ENCODE peak calls at places on chromosomes 12 and 14, in seven cellular contexts. Y is lung; V is caudate nucleus; D is transverse colon; S is fibroblast of lung; M is CD4-positive, CD25-positive, alpha-beta regulatory T cell; B is SK-N-SH. L is an unnamed sample.

GRCh38 chr14:24876996-24877395 is 173.0 kb downstream of the STXBP6 start:
- DNase-seq in Y (no peak), V (no peak), D (no peak), S (no peak), M (no peak), B (no peak), L (no peak)

GRCh38 chr12:122917508-122918227 is 21.7 kb upstream of the VPS37B start:
- DNase-seq in Y (peak; percentile 70), V (no peak), D (peak; percentile 77), S (peak; percentile 72), M (no peak), B (no peak), L (peak; percentile 68)

GRCh38 chr14:68968721-68969120 is 10.4 kb downstream of the ACTN1 start:
- DNase-seq in Y (no peak), V (no peak), D (no peak), S (no peak), M (no peak), B (no peak), L (no peak)

GRCh38 chr12:113062502-113063395 is 6.2 kb downstream of the DTX1 start:
- DNase-seq in Y (no peak), V (no peak), D (no peak), S (no peak), M (no peak), B (peak; percentile 23), L (no peak)

GRCh38 chr14:61570961-61571299 is 124.4 kb upstream of the HIF1A start:
- DNase-seq in Y (no peak), V (no peak), D (no peak), S (no peak), M (no peak), B (no peak), L (no peak)

GRCh38 chr14:77158175-77158908 is 16.8 kb upstream of the ZDHHC22 start:
- DNase-seq in Y (no peak), V (peak; percentile 87), D (no peak), S (peak; percentile 76), M (no peak), B (peak; percentile 76), L (peak; percentile 40)

GRCh38 chr12:51970904-51971646 is 19.6 kb downstream of the ACVR1B start:
- DNase-seq in Y (no peak), V (no peak), D (peak; percentile 24), S (peak; percentile 83), M (no peak), B (peak; percentile 57), L (peak; percentile 87)

GRCh38 chr12:47808574-47809380 is 10.9 kb downstream of the HDAC7 start:
- DNase-seq in Y (no peak), V (no peak), D (peak; percentile 38), S (no peak), M (peak; percentile 36), B (no peak), L (peak; percentile 35)

GRCh38 chr12:10016881-10017280 is 6.5 kb downstream of the CLEC12B start:
- DNase-seq in Y (no peak), V (no peak), D (no peak), S (peak; percentile 35), M (no peak), B (no peak), L (peak; percentile 16)

GRCh38 chr12:131222271-131223139 is 268.8 kb downstream of the ADGRD1 start:
- DNase-seq in Y (no peak), V (no peak), D (no peak), S (no peak), M (no peak), B (no peak), L (no peak)

GRCh38 chr12:97493729-97494128 is 31.1 kb downstream of the RMST start:
- DNase-seq in Y (no peak), V (no peak), D (no peak), S (no peak), M (no peak), B (no peak), L (no peak)

GRCh38 chr12:62631531-62632520 is 165.2 kb downstream of the MON2 start:
- DNase-seq in Y (peak; percentile 41), V (peak; percentile 20), D (peak; percentile 61), S (peak; percentile 91), M (no peak), B (peak; percentile 89), L (peak; percentile 44)

GRCh38 chr12:96241484-96242256 is 47.5 kb downstream of the ELK3 start:
- DNase-seq in Y (no peak), V (no peak), D (peak; percentile 42), S (peak; percentile 80), M (peak; percentile 63), B (no peak), L (no peak)

GRCh38 chr14:102811971-102812370 is 34.7 kb downstream of the TRAF3 start:
- DNase-seq in Y (no peak), V (no peak), D (no peak), S (no peak), M (no peak), B (no peak), L (no peak)

GRCh38 chr14:70121521-70121920 is 67.2 kb downstream of the SLC8A3 start:
- DNase-seq in Y (no peak), V (no peak), D (no peak), S (no peak), M (no peak), B (no peak), L (no peak)

GRCh38 chr12:131894981-131895639 is 688 bp downstream of the ULK1 start:
- DNase-seq in Y (no peak), V (no peak), D (peak; percentile 31), S (no peak), M (no peak), B (peak; percentile 53), L (no peak)

GRCh38 chr14:104228716-104229620 is 90.6 kb downstream of the KIF26A start:
- DNase-seq in Y (no peak), V (no peak), D (peak; percentile 8), S (no peak), M (no peak), B (no peak), L (no peak)

DNA sequence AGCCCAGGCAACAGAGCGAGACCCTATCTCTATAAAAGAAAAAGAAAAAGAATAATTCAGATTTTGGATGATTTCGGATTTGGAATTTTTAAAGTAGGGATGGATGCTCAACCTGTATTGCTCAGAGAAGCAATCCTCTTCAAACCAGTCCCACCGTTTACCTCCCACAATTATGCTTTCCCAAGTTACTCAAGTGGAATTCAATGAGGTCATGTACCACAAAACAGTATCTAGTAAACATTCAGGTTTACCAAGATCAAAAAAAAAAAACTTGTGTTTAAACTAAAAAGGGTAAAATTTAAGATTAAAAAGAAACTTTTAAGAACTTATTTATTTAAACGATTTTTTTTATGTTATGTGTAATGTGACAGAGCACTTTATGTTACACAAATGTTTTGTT is 2.5 kb downstream of the KDM5A start:
- DNase-seq in Y (no peak), V (no peak), D (no peak), S (peak; percentile 73), M (no peak), B (no peak), L (peak; percentile 57)
- H3K27ac ChIP-seq in Y (no peak overlapping the region), V (no peak overlapping the region), D (no peak overlapping the region), S (no peak overlapping the region), M (peak overlapping the region; percentile 96), B (no peak overlapping the region), L (peak overlapping the region; percentile 89)

DNA sequence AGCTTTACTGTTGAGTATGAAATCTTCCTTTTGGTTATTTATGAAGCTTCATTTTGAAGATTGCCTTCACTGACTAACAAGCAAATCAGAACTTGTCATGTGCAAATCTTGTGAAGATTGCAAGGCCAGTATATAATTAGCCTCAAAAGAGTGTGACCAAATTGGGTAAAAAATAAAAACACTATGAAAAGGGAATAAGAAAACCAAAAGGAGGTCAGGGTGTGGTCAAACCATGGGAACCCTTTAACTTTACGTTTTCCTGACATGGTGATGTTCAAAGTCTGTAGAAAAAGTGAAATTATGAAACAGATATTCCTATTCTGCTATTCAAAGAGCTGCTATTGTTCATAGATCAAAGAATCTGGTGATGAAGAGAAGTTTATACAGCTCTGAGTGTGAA is 230.3 kb downstream of the BCAT1 start:
- DNase-seq in Y (no peak), V (no peak), D (no peak), S (no peak), M (no peak), B (no peak), L (no peak)
- H3K27ac ChIP-seq in Y (no peak overlapping the region), V (no peak overlapping the region), D (no peak overlapping the region), S (no peak overlapping the region), M (no peak overlapping the region), B (no peak overlapping the region), L (no peak overlapping the region)

GRCh38 chr14:94363171-94363624 is 25.2 kb downstream of the SERPINA1 start:
- DNase-seq in Y (no peak), V (no peak), D (no peak), S (no peak), M (no peak), B (no peak), L (no peak)
- H3K27ac ChIP-seq in Y (no peak overlapping the region), V (no peak overlapping the region), D (no peak overlapping the region), S (no peak overlapping the region), M (no peak overlapping the region), B (no peak overlapping the region), L (no peak overlapping the region)

GRCh38 chr12:50184261-50184660 is 17.1 kb upstream of the CERS5 start:
- DNase-seq in Y (no peak), V (no peak), D (peak; percentile 35), S (no peak), M (no peak), B (no peak), L (no peak)

GRCh38 chr12:50185975-50186663 is 18.9 kb upstream of the CERS5 start:
- DNase-seq in Y (no peak), V (no peak), D (no peak), S (peak; percentile 79), M (no peak), B (no peak), L (peak; percentile 62)

GRCh38 chr12:50187084-50187900 is 20.1 kb upstream of the CERS5 start:
- DNase-seq in Y (no peak), V (no peak), D (no peak), S (peak; percentile 95), M (no peak), B (no peak), L (peak; percentile 26)

GRCh38 chr12:50186667-50187066 is 19.5 kb upstream of the CERS5 start:
- DNase-seq in Y (no peak), V (no peak), D (no peak), S (peak; percentile 81), M (no peak), B (no peak), L (peak; percentile 37)

DNA sequence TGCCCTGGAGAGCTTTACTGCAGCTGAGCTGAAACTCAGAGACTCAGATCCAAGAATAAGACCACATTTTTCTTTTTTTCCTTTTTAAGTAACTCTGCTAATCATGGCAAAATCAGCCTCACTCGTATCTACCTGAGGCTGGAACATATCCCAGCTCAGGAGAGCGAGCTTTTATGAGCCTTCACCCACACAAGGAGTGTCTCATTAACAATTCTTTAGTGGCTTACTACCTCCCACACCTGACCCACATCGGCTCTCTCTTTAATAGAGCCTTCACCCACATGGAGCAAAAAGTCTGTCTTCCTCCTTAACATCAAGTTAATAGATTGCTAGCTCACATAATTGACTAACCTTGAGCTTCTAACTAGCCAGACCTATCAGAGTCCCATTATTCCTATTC is 18.3 kb upstream of the CERS5 start:
- DNase-seq in Y (no peak), V (peak; percentile 17), D (no peak), S (peak; percentile 34), M (no peak), B (no peak), L (no peak)
- H3K27ac ChIP-seq in Y (no peak overlapping the region), V (peak overlapping the region; percentile 31), D (peak overlapping the region; percentile 30), S (no peak overlapping the region), M (no peak overlapping the region), B (peak overlapping the region; percentile 35), L (peak overlapping the region; percentile 62)

GRCh38 chr12:53998174-53998899 is 1.6 kb upstream of the HOXC9 start:
- DNase-seq in Y (no peak), V (no peak), D (no peak), S (no peak), M (no peak), B (no peak), L (no peak)
- H3K27ac ChIP-seq in Y (no peak overlapping the region), V (no peak overlapping the region), D (no peak overlapping the region), S (no peak overlapping the region), M (no peak overlapping the region), B (no peak overlapping the region), L (no peak overlapping the region)

GRCh38 chr14:79571361-79571760 is 639.9 kb downstream of the DIO2 start:
- DNase-seq in Y (no peak), V (no peak), D (no peak), S (no peak), M (no peak), B (no peak), L (no peak)
- H3K27ac ChIP-seq in Y (no peak overlapping the region), V (no peak overlapping the region), D (no peak overlapping the region), S (no peak overlapping the region), M (no peak overlapping the region), B (no peak overlapping the region), L (no peak overlapping the region)

L was measured in mammary epithelial cell.